ENCODE peak calls at places on chromosome 5, in seven cellular contexts. V is HepG2, X is Panc1, Q is HCT116, I is upper lobe of left lung, U is K562, Y is GM23338. J is an unnamed sample.

GRCh38 chr5:181222630-181223040 is 446 bp upstream of the TRIM41 start:
- ATAC-seq in V (peak), X (peak), Q (peak), I (peak), U (peak), Y (peak), J (peak)

GRCh38 chr5:140595538-140595937 is 30.9 kb downstream of the SLC35A4 start:
- ATAC-seq in V (no peak), X (no peak), Q (no peak), I (peak), U (peak), Y (no peak), J (peak)

GRCh38 chr5:139150359-139150999 is 47.7 kb downstream of the SIL1 start:
- ATAC-seq in V (no peak), X (no peak), Q (no peak), I (peak), U (peak), Y (no peak), J (no peak)

GRCh38 chr5:151332857-151333256 is 14.5 kb downstream of the SLC36A2 start:
- ATAC-seq in V (no peak), X (no peak), Q (no peak), I (no peak), U (no peak), Y (no peak), J (no peak)

GRCh38 chr5:119367502-119368237 is 11.9 kb downstream of the TNFAIP8 start:
- ATAC-seq in V (peak), X (no peak), Q (no peak), I (no peak), U (peak), Y (no peak), J (no peak)

GRCh38 chr5:133487093-133487492 is 125.2 kb downstream of the FSTL4 start:
- ATAC-seq in V (no peak), X (no peak), Q (no peak), I (no peak), U (no peak), Y (no peak), J (no peak)

GRCh38 chr5:172452398-172453205 is 1.7 kb downstream of the SH3PXD2B start:
- ATAC-seq in V (no peak), X (peak), Q (peak), I (peak), U (no peak), Y (peak), J (peak)

GRCh38 chr5:76472338-76473336 is 69.6 kb downstream of the IQGAP2 start:
- ATAC-seq in V (peak), X (no peak), Q (no peak), I (no peak), U (no peak), Y (no peak), J (no peak)

GRCh38 chr5:1106385-1107166 is 5.3 kb downstream of the SLC12A7 start:
- ATAC-seq in V (peak), X (no peak), Q (no peak), I (no peak), U (no peak), Y (no peak), J (no peak)

GRCh38 chr5:106121972-106122605 is 1548.6 kb downstream of the EFNA5 start:
- ATAC-seq in V (peak), X (no peak), Q (peak), I (peak), U (peak), Y (peak), J (no peak)

GRCh38 chr5:107474724-107475489 is 195.8 kb downstream of the EFNA5 start:
- ATAC-seq in V (no peak), X (peak), Q (no peak), I (peak), U (no peak), Y (no peak), J (no peak)

GRCh38 chr5:83564069-83564749 is 92.7 kb downstream of the VCAN start:
- ATAC-seq in V (peak), X (peak), Q (peak), I (peak), U (peak), Y (peak), J (no peak)

GRCh38 chr5:101278917-101279316 is 375.8 kb upstream of the ST8SIA4 start:
- ATAC-seq in V (no peak), X (no peak), Q (no peak), I (no peak), U (no peak), Y (no peak), J (no peak)

GRCh38 chr5:129554134-129554904 is 94.2 kb downstream of the ADAMTS19 start:
- ATAC-seq in V (no peak), X (no peak), Q (no peak), I (no peak), U (no peak), Y (no peak), J (no peak)

GRCh38 chr5:56534102-56534501 is 281.2 kb upstream of the MAP3K1 start:
- ATAC-seq in V (peak), X (no peak), Q (peak), I (no peak), U (peak), Y (no peak), J (no peak)

GRCh38 chr5:1930880-1931589 is 48.3 kb upstream of the IRX4 start:
- ATAC-seq in V (peak), X (peak), Q (no peak), I (peak), U (peak), Y (peak), J (peak)

GRCh38 chr5:154196955-154197652 is 6.6 kb downstream of the GALNT10 start:
- ATAC-seq in V (peak), X (no peak), Q (peak), I (peak), U (peak), Y (peak), J (no peak)

GRCh38 chr5:107580902-107581823 is 89.6 kb downstream of the EFNA5 start:
- ATAC-seq in V (no peak), X (no peak), Q (no peak), I (peak), U (no peak), Y (no peak), J (peak)

DNA sequence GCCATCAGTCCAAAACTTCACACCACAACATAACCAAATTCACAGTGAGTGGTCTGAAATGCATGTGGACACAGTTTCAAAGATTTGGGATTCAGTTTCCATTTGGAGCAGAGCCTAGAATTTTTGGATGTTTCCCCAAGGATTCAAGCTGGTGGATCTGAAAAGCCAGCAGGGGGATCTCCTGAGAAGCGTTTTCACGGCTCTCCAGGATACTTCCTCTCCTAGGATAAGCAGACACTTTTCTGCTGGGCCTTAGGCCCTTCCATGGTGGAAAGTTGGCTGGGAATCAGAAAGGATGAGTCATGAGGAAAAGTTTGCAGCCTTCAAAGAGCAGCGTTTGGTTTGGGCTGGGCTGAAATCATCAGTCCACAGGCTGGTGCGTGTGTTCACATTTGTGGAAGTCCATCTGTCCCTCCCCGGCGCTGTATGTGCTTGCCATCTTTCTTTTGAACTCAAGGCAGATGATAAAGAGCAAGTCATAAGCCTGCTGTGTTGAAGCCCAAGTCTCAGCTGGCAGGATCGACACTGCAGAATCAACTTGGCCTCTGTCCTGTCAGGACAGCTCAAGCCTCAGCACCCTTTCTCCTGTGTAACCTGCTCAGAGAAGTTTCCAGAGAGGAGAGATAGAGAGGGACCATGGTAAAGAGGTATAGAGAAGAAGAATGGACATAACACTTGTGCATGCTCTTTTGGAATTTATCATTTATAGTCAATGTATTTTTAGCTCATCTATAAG is 152.6 kb upstream of the MSX2 start:
- ATAC-seq in V (no peak), X (peak), Q (peak), I (peak), U (no peak), Y (peak), J (peak)
- TF ChIP-seq POLR2AphosphoS5 in V (no peak), X (no peak), Q (peak), I (no peak), U (no peak), Y (no peak), J (peak)

DNA sequence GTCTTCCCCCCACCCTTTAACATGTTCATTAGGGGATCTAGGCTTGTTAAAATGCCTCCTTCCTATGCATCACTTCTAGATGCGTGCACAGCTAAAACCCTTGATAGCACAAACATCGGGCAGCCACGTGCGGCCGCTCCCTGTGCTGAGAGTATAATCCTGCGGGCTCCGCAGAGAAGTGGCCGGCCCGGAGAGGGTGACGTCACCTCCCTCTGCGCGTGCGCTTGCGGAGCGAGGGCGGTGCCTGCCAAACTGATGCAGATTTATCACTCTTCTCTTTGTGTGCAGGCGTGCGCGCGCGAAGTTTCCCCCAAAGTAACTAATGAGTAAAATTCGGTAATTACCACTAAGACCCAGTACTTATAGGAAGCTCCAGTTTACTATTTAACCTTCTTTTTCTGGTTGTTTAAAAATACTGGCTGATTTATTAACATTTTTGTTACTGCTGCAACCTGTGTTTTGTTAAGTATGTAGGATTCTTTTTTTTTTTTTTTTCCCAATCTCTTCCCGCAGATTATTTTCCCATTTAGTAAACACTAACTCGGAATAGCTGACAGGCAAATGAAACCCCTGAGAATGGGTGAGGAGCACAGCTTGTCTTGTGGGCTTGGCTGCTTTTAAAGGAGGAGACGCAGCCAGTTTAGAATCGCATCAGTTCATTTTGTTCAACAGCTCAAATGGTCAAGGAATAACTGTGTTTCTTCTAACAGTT is 121.6 kb downstream of the TRIO start:
- ATAC-seq in V (peak), X (peak), Q (peak), I (peak), U (peak), Y (peak), J (peak)
- H3K4me3 ChIP-seq in V (peak), X (peak), Q (peak), I (peak), U (no peak), Y (peak), J (peak)

DNA sequence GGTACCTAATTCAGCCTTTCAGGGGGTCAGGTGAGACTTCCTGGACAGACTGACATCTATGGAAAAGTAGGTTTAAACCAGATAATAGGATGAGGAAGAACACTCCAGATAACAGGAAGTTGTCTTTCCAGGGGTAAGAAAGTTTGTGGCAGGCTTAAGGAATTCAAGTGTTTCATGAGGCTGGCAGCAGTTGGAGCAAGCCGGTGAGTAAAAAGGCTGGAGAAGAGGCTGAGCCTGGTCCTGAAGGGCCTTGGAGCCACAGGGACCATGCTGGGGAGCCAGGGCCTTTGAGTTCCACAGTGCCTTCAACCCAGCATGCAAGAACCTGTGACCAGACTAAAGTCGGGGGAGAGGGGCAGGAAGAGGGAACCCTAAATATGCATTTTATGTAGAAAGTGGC is 353.4 kb downstream of the SPOCK1 start:
- ATAC-seq in V (no peak), X (no peak), Q (no peak), I (no peak), U (no peak), Y (no peak), J (no peak)
- TF ChIP-seq POLR2AphosphoS5 in V (no peak), X (no peak), Q (no peak), I (no peak), U (no peak), Y (no peak), J (no peak)

GRCh38 chr5:124741711-124742496 is 4.5 kb downstream of the ZNF608 start:
- ATAC-seq in V (no peak), X (peak), Q (peak), I (peak), U (no peak), Y (no peak), J (no peak)

GRCh38 chr5:124742983-124743533 is 3.4 kb downstream of the ZNF608 start:
- ATAC-seq in V (no peak), X (peak), Q (peak), I (peak), U (peak), Y (no peak), J (no peak)

GRCh38 chr5:124742521-124742920 is 3.9 kb downstream of the ZNF608 start:
- ATAC-seq in V (no peak), X (no peak), Q (no peak), I (no peak), U (no peak), Y (no peak), J (no peak)

GRCh38 chr5:124740055-124740454 is 6.4 kb downstream of the ZNF608 start:
- ATAC-seq in V (no peak), X (no peak), Q (no peak), I (no peak), U (no peak), Y (no peak), J (no peak)

GRCh38 chr5:124740991-124741583 is 5.4 kb downstream of the ZNF608 start:
- ATAC-seq in V (no peak), X (no peak), Q (peak), I (no peak), U (no peak), Y (no peak), J (no peak)
- H3K4me3 ChIP-seq in V (no peak), X (peak), Q (peak), I (no peak), U (no peak), Y (no peak), J (peak)

DNA sequence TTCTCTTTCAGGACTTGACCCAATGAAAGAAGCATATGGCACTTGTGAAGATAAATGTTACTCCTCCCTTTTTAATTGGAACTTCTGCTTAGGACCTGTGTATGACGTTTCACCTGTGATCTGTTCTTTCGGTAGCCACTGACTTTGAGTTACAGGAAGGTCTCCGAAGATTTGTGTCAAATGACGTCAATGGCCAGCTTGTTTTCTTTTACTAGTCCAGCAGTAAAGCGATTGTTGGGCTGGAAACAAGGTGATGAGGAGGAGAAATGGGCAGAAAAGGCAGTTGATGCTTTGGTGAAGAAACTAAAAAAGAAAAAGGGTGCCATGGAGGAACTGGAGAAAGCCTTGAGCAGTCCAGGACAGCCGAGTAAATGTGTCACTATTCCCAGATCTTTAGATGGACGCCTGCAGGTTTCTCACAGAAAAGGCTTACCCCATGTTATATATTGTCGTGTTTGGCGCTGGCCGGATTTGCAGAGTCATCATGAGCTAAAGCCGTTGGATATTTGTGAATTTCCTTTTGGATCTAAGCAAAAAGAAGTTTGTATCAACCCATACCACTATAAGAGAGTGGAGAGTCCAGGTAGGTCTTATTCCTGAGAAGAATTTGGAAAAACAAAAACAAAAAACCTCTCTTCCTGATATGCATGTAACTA is 21.1 kb downstream of the SMAD5 start:
- ATAC-seq in V (no peak), X (no peak), Q (no peak), I (no peak), U (peak), Y (no peak), J (no peak)
- TF ChIP-seq POLR2AphosphoS5 in V (no peak), X (no peak), Q (no peak), I (no peak), U (no peak), Y (no peak), J (no peak)